ENCODE peak calls at places on chromosomes 4 and X, in nine cellular contexts. T is left lung, N is SK-N-SH, L is thyroid gland, Y is DND-41, K is PC-3, V is astrocyte, M is thoracic aorta, A is sigmoid colon. X is an unnamed sample. For H3K36me3, the result is how much of the 10 kb centered on the place peaks cover.

GRCh38 chr4:57501715-57502114 is 391.5 kb upstream of the IGFBP7 start:
- DNase-seq in L (peak), T (no peak), Y (no peak), A (no peak), V (peak), N (no peak), K (peak), M (no peak), X (no peak)

GRCh38 chr4:76926841-76927240 is 22.7 kb upstream of the SEPTIN11 start:
- DNase-seq in L (no peak), V (no peak), T (no peak), Y (no peak), A (no peak), M (no peak), N (no peak), K (no peak), X (no peak)

GRCh38 chr4:123783936-123784335 is 387.3 kb downstream of the SPRY1 start:
- DNase-seq in N (no peak), L (no peak), Y (no peak), T (no peak), M (no peak), K (peak), A (no peak), V (peak), X (no peak)

GRCh38 chrX:56978172-56978571 is 17.2 kb downstream of the SPIN3 start:
- DNase-seq in A (no peak), K (peak), L (peak), V (peak), T (no peak), N (peak), M (no peak), Y (peak), X (no peak)

GRCh38 chrX:71111141-71111843 is at the start of gene IL2RG:
- DNase-seq in Y (peak), M (no peak), T (no peak), V (no peak), N (no peak), A (no peak), L (no peak), K (peak), X (peak)

GRCh38 chrX:40140706-40141499 is 43.1 kb upstream of the BCOR start:
- DNase-seq in Y (no peak), N (no peak), L (peak), A (peak), M (no peak), T (no peak), K (no peak), V (peak), X (no peak)

GRCh38 chr4:100306018-100306417 is 115.8 kb upstream of the DDIT4L start:
- DNase-seq in M (no peak), A (no peak), T (no peak), N (no peak), Y (no peak), V (peak), L (no peak), K (peak), X (no peak)

GRCh38 chr4:15689540-15689939 is 7.9 kb downstream of the FAM200B start:
- DNase-seq in N (no peak), Y (no peak), A (no peak), K (no peak), V (no peak), T (no peak), M (no peak), L (no peak), X (no peak)

GRCh38 chrX:10106801-10107200 is 50.0 kb upstream of the CLCN4 start:
- DNase-seq in M (no peak), N (no peak), A (no peak), Y (peak), T (no peak), L (no peak), V (no peak), K (no peak), X (no peak)

GRCh38 chrX:101460669-101461068 is 24.6 kb upstream of the ARMCX4 start:
- DNase-seq in Y (no peak), V (no peak), A (no peak), L (no peak), N (no peak), T (no peak), K (no peak), M (no peak), X (no peak)

DNA sequence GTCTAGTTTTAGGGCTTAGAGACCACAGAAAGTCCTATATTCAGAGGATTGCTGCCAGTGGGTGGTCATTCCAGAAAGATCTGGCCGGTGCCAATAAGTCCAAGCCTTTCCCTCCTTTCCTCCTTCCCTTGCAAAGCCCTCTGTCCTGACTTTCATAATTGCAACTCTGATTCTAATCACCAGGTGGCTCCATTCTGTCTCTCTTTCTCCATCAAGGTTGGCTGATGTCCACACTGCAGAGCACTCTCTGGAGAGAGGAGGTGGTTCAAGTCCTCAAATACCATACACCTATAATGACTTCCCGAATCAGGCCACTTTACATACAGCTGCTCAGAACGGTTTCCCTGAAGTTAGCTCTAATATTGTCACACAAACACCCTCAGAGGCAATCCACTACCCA is 22.4 kb upstream of the ARMCX4 start:
- DNase-seq in A (no peak), Y (no peak), L (no peak), T (no peak), K (peak), N (peak), V (no peak), M (no peak), X (no peak)
- TF ChIP-seq CTCF in A (no peak), Y (peak), L (no peak), T (no peak), K (peak), N (peak), V (peak), M (no peak), X (no peak)

GRCh38 chr4:1721003-1721665 is at the start of the genes TACC3 and TMEM129:
- DNase-seq in M (peak), T (peak), N (peak), V (peak), A (peak), K (peak), Y (peak), L (peak), X (peak)
- H3K36me3 ChIP-seq in M (under half), T (under half), N (under half), V (under half), A (under half), K (under half), Y (half or more), L (under half), X (under half)

DNA sequence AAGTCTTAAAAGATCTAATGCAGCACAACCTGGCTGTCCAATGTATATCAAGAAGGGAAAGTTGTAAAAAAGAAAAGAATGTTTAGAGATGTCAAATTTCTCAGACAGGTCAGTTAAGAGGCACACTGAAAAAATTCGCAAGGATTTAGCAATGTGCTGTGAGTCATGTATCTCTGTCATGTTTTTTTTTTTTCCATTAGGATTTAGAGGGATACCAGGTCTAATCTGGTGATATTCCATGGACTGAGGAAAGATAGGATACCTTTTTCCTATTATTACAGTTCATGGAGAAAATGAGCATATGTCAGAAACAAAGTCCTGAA is 815.4 kb upstream of the PCDH10 start:
- DNase-seq in T (no peak), Y (no peak), M (no peak), K (no peak), L (no peak), V (peak), A (no peak), N (no peak), X (no peak)
- TF ChIP-seq CTCF in T (no peak), Y (no peak), M (no peak), K (no peak), L (no peak), V (no peak), A (no peak), N (no peak), X (no peak)

DNA sequence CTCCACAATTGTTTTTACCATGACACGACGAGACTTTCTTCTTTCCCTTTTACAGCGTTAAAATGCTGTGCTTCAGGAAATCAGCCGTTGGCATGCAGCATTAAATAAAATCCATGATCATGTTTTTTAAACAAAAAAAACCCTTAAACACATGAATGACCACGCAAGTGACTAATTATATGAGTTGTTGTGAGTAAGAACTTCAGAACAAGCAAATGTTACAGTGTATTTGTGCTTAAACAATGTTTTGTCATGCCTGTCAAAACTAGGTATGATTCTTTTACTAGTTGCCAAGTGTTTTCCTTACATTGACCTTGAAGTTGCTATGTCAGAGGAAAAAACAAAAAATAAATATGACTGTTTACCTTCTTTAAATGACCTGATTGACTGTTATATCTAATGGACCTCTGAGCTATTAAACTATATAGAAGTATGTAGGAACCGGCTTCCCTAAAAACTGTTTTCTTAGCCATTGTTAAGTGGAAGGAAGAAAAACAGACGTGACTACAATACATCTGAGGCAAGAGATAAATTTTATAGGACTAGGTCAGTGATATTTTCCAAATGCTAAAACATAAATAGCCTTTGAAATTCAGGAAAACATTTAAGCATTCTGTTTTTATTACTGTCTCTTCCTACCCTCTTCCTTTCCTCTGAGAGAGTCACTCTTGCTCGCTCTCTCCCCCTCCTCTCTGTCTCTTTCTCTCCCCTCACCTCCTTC is 197.1 kb downstream of the PALLD start:
- DNase-seq in V (peak), K (peak), M (no peak), N (no peak), T (no peak), A (no peak), L (no peak), Y (no peak), X (no peak)
- H3K36me3 ChIP-seq in V (under half), K (under half), M (under half), N (under half), T (under half), A (under half), L (under half), Y (under half), X (under half)

GRCh38 chr4:153782567-153782966 is 6.3 kb downstream of the SFRP2 start:
- DNase-seq in N (no peak), V (no peak), M (no peak), T (no peak), A (no peak), K (peak), Y (no peak), L (no peak), X (no peak)

GRCh38 chr4:153781280-153781679 is 7.6 kb downstream of the SFRP2 start:
- DNase-seq in T (no peak), M (no peak), A (no peak), L (no peak), N (no peak), Y (no peak), K (no peak), V (no peak), X (no peak)

GRCh38 chr4:153780221-153780620 is 8.7 kb downstream of the SFRP2 start:
- DNase-seq in K (no peak), M (no peak), Y (no peak), A (no peak), T (no peak), N (no peak), L (no peak), V (no peak), X (no peak)

GRCh38 chr4:153780876-153781275 is 8.0 kb downstream of the SFRP2 start:
- DNase-seq in Y (no peak), K (no peak), M (no peak), V (no peak), T (no peak), L (no peak), A (no peak), N (no peak), X (no peak)

GRCh38 chr4:153781717-153782416 is 7.0 kb downstream of the SFRP2 start:
- DNase-seq in K (peak), N (no peak), A (no peak), T (no peak), M (no peak), L (no peak), V (peak), Y (no peak), X (no peak)
- TF ChIP-seq CTCF in K (no peak), N (no peak), A (no peak), T (no peak), M (no peak), L (no peak), V (no peak), Y (peak), X (no peak)

GRCh38 chr4:53355919-53356521 is 9.8 kb downstream of the SCFD2 start:
- DNase-seq in A (no peak), K (peak), T (no peak), N (no peak), Y (no peak), L (no peak), V (no peak), M (no peak), X (no peak)
- H3K36me3 ChIP-seq in A (under half), K (under half), T (under half), N (under half), Y (under half), L (under half), V (under half), M (under half), X (under half)

X was measured in Peyer's patch.